ENCODE peak calls at places on chromosomes 3 and 15, in nine cellular contexts. H, O, D, U, Y, Z, L, J and N are unnamed samples.

GRCh38 chr3:194691481-194692281 is 6.0 kb downstream of the FAM43A start:
- DNase-seq in L (no peak), H (no peak), Z (no peak), J (no peak), Y (no peak), O (no peak), D (no peak), U (no peak), N (peak)

GRCh38 chr3:164064298-164064697 is 1014.0 kb downstream of the SI start:
- DNase-seq in U (no peak), H (no peak), L (no peak), Z (no peak), D (no peak), J (no peak), O (no peak), Y (no peak), N (no peak)

GRCh38 chr3:127690106-127690505 is 17.4 kb downstream of the ABTB1 start:
- DNase-seq in H (no peak), Y (peak), U (no peak), L (peak), D (peak), O (no peak), Z (no peak), J (no peak), N (peak)

GRCh38 chr15:69561071-69561784 is 108.6 kb downstream of the RPLP1 start:
- DNase-seq in H (no peak), U (no peak), Z (peak), J (no peak), D (no peak), O (no peak), L (no peak), Y (no peak), N (no peak)

GRCh38 chr3:69770219-69770618 is 31.0 kb downstream of the MITF start:
- DNase-seq in H (no peak), D (no peak), U (no peak), J (no peak), Z (no peak), Y (no peak), O (no peak), L (no peak), N (no peak)

GRCh38 chr15:79458491-79458890 is 26.4 kb downstream of the MINAR1 start:
- DNase-seq in Z (no peak), D (no peak), H (no peak), Y (no peak), J (no peak), U (no peak), L (no peak), O (no peak), N (no peak)

GRCh38 chr3:196636369-196637349 is 2.8 kb upstream of the NRROS start:
- DNase-seq in U (no peak), H (peak), J (no peak), Y (no peak), Z (no peak), D (peak), O (no peak), L (peak), N (no peak)

GRCh38 chr3:59300727-59301134 is 250.9 kb upstream of the CFAP20DC start:
- DNase-seq in D (no peak), L (no peak), Z (no peak), J (no peak), O (no peak), Y (no peak), U (no peak), H (no peak), N (no peak)

GRCh38 chr3:194328080-194328571 is 23.0 kb downstream of the CPN2 start:
- DNase-seq in U (no peak), J (no peak), Y (no peak), L (no peak), H (no peak), D (peak), O (no peak), Z (no peak), N (peak)

GRCh38 chr3:47542614-47543173 is 29.2 kb upstream of the ELP6 start:
- DNase-seq in H (no peak), O (no peak), U (no peak), J (peak), Z (no peak), D (peak), Y (no peak), L (no peak), N (no peak)

GRCh38 chr3:46878796-46879436 is 1.4 kb downstream of the PTH1R start:
- DNase-seq in U (peak), Z (no peak), O (no peak), J (no peak), L (no peak), D (no peak), H (no peak), Y (no peak), N (no peak)

GRCh38 chr15:47027322-47027946 is 689.9 kb upstream of the SEMA6D start:
- DNase-seq in J (no peak), D (no peak), L (no peak), H (no peak), O (no peak), Z (no peak), U (peak), Y (no peak), N (no peak)

GRCh38 chr3:5485427-5485826 is 297.9 kb downstream of the EDEM1 start:
- DNase-seq in U (no peak), H (no peak), O (no peak), D (no peak), Z (no peak), L (no peak), Y (no peak), J (no peak), N (no peak)

GRCh38 chr15:34239151-34239761 is 14.4 kb downstream of the EMC4 start:
- DNase-seq in H (no peak), U (no peak), D (peak), Y (peak), O (peak), Z (no peak), J (no peak), L (no peak), N (no peak)

GRCh38 chr3:14811733-14812132 is 7.0 kb upstream of the FGD5 start:
- DNase-seq in J (no peak), H (no peak), L (no peak), Y (no peak), Z (no peak), D (no peak), U (no peak), O (no peak), N (no peak)

GRCh38 chr3:124851136-124851535 is 36.0 kb downstream of the ITGB5 start:
- DNase-seq in L (no peak), O (no peak), J (no peak), U (no peak), H (no peak), D (peak), Z (no peak), Y (no peak), N (no peak)

GRCh38 chr15:92655178-92655995 is at the start of gene FAM174B:
- DNase-seq in Y (no peak), O (no peak), Z (peak), H (no peak), J (no peak), U (peak), L (peak), D (peak), N (peak)

GRCh38 chr3:172087198-172087597 is 47.8 kb downstream of the FNDC3B start:
- DNase-seq in D (peak), Z (no peak), U (no peak), Y (no peak), L (no peak), O (no peak), J (no peak), H (no peak), N (no peak)

GRCh38 chr3:45497963-45498362 is 96.6 kb upstream of the LIMD1 start:
- DNase-seq in O (no peak), D (peak), L (no peak), H (peak), J (peak), Z (no peak), Y (no peak), U (no peak), N (no peak)

GRCh38 chr15:25501828-25502446 is 63.1 kb upstream of the UBE3A start:
- DNase-seq in U (peak), D (peak), L (no peak), O (no peak), J (no peak), Y (no peak), Z (no peak), H (peak), N (no peak)

GRCh38 chr3:57787867-57788623 is 31.9 kb downstream of the SLMAP start:
- DNase-seq in Z (no peak), U (no peak), O (no peak), J (no peak), H (no peak), L (no peak), D (no peak), Y (no peak), N (no peak)

GRCh38 chr15:45522931-45523331 is 376 bp upstream of the SLC30A4 start:
- DNase-seq in D (peak), L (no peak), Y (no peak), Z (no peak), U (no peak), O (no peak), H (no peak), J (no peak), N (no peak)

GRCh38 chr3:164208846-164209245 is 869.5 kb downstream of the SI start:
- DNase-seq in D (no peak), Y (no peak), H (no peak), L (no peak), J (no peak), O (no peak), U (no peak), Z (no peak), N (no peak)

GRCh38 chr3:152056987-152057386 is 183.5 kb downstream of the SUCNR1 start:
- DNase-seq in J (no peak), Z (no peak), H (no peak), Y (no peak), U (no peak), L (no peak), O (no peak), D (no peak), N (no peak)

GRCh38 chr15:83516935-83517334 is 69.8 kb downstream of the SH3GL3 start:
- DNase-seq in J (no peak), Z (no peak), H (no peak), L (no peak), D (peak), O (no peak), U (no peak), Y (no peak), N (no peak)

GRCh38 chr3:42647821-42648459 is 5.6 kb upstream of the ZBTB47 start:
- DNase-seq in D (no peak), Z (no peak), L (no peak), H (no peak), U (no peak), J (no peak), O (no peak), Y (no peak), N (no peak)

GRCh38 chr15:44038801-44039200 is 156.3 kb downstream of the FRMD5 start:
- DNase-seq in L (no peak), U (peak), Z (peak), O (no peak), D (no peak), J (no peak), H (no peak), Y (no peak), N (peak)

GRCh38 chr3:184005981-184006507 is 11.6 kb downstream of the ABCC5 start:
- DNase-seq in D (peak), L (peak), J (peak), U (peak), Z (no peak), Y (no peak), O (no peak), H (peak), N (no peak)

GRCh38 chr15:27514526-27514925 is 543.5 kb downstream of the GABRG3 start:
- DNase-seq in J (no peak), Z (no peak), H (no peak), U (no peak), L (no peak), D (no peak), O (no peak), Y (no peak), N (no peak)

GRCh38 chr15:80317389-80318169 is 65.6 kb upstream of the CTXND1 start:
- DNase-seq in U (no peak), D (peak), L (no peak), J (no peak), H (no peak), O (peak), Y (peak), Z (no peak), N (no peak)

GRCh38 chr15:25439456-25439836 is 622 bp upstream of the UBE3A start:
- DNase-seq in Z (no peak), O (no peak), D (peak), H (no peak), J (no peak), U (no peak), Y (no peak), L (no peak), N (no peak)

GRCh38 chr3:6088433-6088832 is 772.5 kb upstream of the GRM7 start:
- DNase-seq in L (no peak), D (no peak), O (no peak), Y (no peak), Z (no peak), H (no peak), J (no peak), U (no peak), N (no peak)

GRCh38 chr15:97909291-97909891 is 51.1 kb upstream of the ARRDC4 start:
- DNase-seq in L (peak), D (peak), Y (no peak), O (peak), U (peak), J (peak), Z (peak), H (peak), N (peak)

GRCh38 chr3:45607790-45608189 is 13.2 kb downstream of the LIMD1 start:
- DNase-seq in J (no peak), O (peak), U (no peak), H (no peak), Y (no peak), D (peak), L (no peak), Z (no peak), N (no peak)

GRCh38 chr3:101340591-101340990 is 20.2 kb upstream of the IMPG2 start:
- DNase-seq in J (no peak), D (peak), Z (no peak), H (no peak), L (no peak), O (no peak), Y (peak), U (no peak), N (no peak)

GRCh38 chr15:100726426-100727190 is 124.2 kb downstream of the ASB7 start:
- DNase-seq in Y (no peak), D (peak), Z (no peak), U (no peak), J (no peak), H (no peak), L (no peak), O (no peak), N (no peak)

GRCh38 chr3:32148356-32148755 is 41.9 kb downstream of the GPD1L start:
- DNase-seq in L (no peak), Y (no peak), Z (no peak), U (no peak), H (no peak), O (no peak), J (no peak), D (no peak), N (no peak)

GRCh38 chr3:27675287-27675686 is 46.8 kb downstream of the EOMES start:
- DNase-seq in Z (no peak), J (no peak), U (no peak), Y (no peak), D (peak), H (no peak), O (no peak), L (no peak), N (no peak)

DNA sequence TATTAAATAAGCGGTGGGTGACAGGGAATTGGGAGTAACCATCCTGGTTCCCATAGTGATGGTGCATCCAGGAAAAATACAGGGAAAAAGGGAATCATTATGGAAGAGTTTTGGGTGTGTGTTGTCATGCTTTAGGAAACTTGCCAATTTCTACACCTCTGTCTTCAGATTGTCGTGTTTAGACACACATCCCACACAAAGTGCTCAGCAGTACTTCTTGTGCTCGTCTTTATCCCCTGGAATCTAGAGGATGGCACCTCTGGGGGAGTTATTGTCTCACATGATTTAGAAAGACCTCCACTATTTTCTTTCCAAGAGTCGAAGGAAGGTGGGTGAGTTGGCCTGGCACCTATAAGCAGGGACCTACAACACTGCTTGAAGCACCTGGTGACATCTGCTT is 35.8 kb downstream of the CACNA1D start:
- DNase-seq in D (no peak), H (no peak), Z (no peak), Y (no peak), L (no peak), U (no peak), J (no peak), O (no peak), N (no peak)
- TF ChIP-seq CTCF in D (no peak), H (no peak), Z (no peak), Y (no peak), L (no peak), U (no peak), J (no peak), O (no peak), N (no peak)

DNA sequence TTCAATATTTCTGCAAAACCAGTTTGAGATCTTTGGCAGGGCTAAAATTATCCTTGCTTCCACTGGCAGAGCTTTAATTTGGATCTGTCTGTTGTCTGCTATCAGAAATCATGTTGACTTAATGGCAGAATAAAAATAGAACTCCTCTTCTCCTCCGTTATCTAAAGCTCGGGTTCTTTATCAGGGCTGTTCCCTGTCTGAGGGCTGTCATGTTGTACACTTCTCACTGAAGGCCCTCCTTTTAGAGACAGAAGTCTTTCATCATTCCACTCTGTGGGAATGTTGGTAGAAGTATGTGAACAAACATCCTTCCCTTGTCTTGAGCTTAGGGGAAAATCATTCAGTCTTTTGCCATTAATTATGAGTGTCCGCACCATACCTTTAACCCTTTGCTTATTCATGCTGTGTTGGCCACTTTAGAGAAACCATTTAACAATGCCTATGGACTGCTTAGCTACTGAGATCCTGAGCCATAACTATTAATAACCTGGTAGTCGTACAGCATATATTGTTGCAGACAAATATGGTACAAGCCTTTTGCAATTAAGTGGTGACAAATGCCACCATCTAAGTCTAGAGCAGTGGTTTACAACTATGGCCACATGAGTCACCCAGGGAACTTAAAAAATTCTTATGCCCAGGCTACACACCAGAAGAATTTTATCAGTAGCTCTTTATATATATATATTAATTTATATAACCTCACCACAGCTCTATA is 226.0 kb upstream of the TPM1 start:
- DNase-seq in J (no peak), O (no peak), D (no peak), Y (no peak), Z (no peak), L (no peak), U (no peak), H (no peak), N (no peak)
- TF ChIP-seq CTCF in J (no peak), O (no peak), D (no peak), Y (no peak), Z (no peak), L (no peak), U (no peak), H (no peak), N (no peak)

DNA sequence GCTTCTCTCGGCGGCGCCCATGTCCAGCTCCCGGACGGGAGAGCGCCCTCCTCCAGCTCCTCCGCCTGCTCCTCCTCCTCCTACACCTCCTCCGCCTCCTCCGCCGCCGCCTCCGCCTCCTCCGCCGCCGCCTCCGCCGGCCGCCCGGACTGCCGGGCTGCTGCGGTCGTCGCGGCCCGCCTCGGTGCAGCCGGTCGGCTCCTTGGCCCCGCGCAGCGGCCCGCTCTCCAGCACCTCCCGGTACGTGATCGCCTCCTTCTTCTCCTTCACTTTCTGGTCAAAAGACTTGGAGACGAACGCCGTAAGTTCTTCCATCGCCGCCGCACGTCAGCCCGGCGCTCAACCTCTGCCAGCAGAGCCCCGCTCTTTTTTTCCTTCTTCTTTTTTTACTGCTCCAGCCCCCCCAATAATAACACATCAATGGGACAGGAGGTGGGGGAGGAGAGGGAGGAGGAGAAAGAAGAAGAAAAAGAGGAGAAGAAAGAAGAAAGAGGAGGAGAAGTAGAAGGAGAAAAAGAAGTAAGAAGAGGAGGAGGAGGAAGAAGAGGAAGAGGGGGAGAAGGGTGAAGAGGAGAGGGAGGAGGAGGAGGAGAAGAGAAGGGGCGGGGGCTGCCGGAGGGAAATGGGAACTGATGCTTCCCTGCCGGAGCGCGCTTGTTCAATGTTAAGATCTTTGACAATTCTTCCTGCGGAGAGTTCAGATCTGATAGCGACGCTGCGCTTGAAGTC is at the start of gene SHOX2:
- DNase-seq in Z (no peak), U (peak), H (no peak), Y (no peak), L (peak), O (no peak), D (peak), J (peak), N (peak)
- TF ChIP-seq CTCF in Z (no peak), U (no peak), H (no peak), Y (peak), L (no peak), O (no peak), D (no peak), J (no peak), N (no peak)

GRCh38 chr3:120017692-120018091 is 76.6 kb downstream of the GSK3B start:
- DNase-seq in H (no peak), Y (no peak), J (no peak), D (no peak), O (no peak), U (no peak), Z (no peak), L (no peak), N (no peak)
- TF ChIP-seq CTCF in H (no peak), Y (no peak), J (no peak), D (no peak), O (no peak), U (no peak), Z (no peak), L (no peak), N (no peak)

GRCh38 chr3:145807990-145808389 is 353.0 kb downstream of the PLOD2 start:
- DNase-seq in Z (no peak), O (no peak), H (no peak), U (no peak), L (no peak), Y (no peak), J (peak), D (no peak), N (no peak)
- TF ChIP-seq CTCF in Z (peak), O (peak), H (no peak), U (peak), L (peak), Y (no peak), J (peak), D (no peak), N (no peak)

GRCh38 chr3:55481918-55482495 is 5.1 kb downstream of the WNT5A start:
- DNase-seq in D (peak), H (no peak), O (no peak), Y (no peak), Z (no peak), J (peak), U (peak), L (no peak), N (peak)
- TF ChIP-seq CTCF in D (peak), H (no peak), O (peak), Y (peak), Z (peak), J (peak), U (no peak), L (no peak), N (no peak)

GRCh38 chr15:51724199-51724598 is 13.3 kb downstream of the LYSMD2 start:
- DNase-seq in O (no peak), J (no peak), Y (no peak), L (no peak), D (no peak), H (no peak), Z (no peak), U (no peak), N (no peak)
- TF ChIP-seq CTCF in O (no peak), J (no peak), Y (no peak), L (no peak), D (no peak), H (no peak), Z (no peak), U (no peak), N (no peak)